ENCODE peak calls at places on chromosome 5, in seven cellular contexts. T, C, J, O, L, W and Q are unnamed samples.

GRCh38 chr5:77620404-77620803 is 18.1 kb downstream of the OTP start:
- DNase-seq in W (no peak), C (no peak), L (no peak), J (no peak), T (no peak), O (no peak), Q (no peak)

GRCh38 chr5:59128646-59129290 is 545.9 kb downstream of the RAB3C start:
- DNase-seq in T (peak; percentile 31), O (no peak), W (no peak), J (no peak), L (no peak), C (no peak), Q (no peak)

GRCh38 chr5:123543438-123543837 is 31.5 kb downstream of the CSNK1G3 start:
- DNase-seq in W (no peak), O (no peak), L (no peak), J (no peak), T (no peak), C (no peak), Q (no peak)

GRCh38 chr5:76546497-76547102 is 76.6 kb downstream of the F2RL2 start:
- DNase-seq in J (no peak), L (no peak), O (no peak), T (no peak), C (no peak), W (no peak), Q (no peak)

GRCh38 chr5:180603076-180603591 is 11.8 kb upstream of the SCGB3A1 start:
- DNase-seq in L (no peak), T (no peak), C (no peak), W (no peak), O (no peak), J (no peak), Q (no peak)

GRCh38 chr5:151772029-151772867 is 494 bp downstream of the G3BP1 start:
- DNase-seq in O (no peak), W (no peak), J (no peak), C (peak; percentile 28), T (peak; percentile 17), L (peak; percentile 78), Q (peak; percentile 84)

GRCh38 chr5:52822437-52822836 is 34.7 kb downstream of the ITGA1 start:
- DNase-seq in J (no peak), T (peak; percentile 45), C (no peak), W (no peak), O (no peak), L (no peak), Q (peak; percentile 81)

GRCh38 chr5:59769041-59769360 is 124.5 kb downstream of the PDE4D start:
- DNase-seq in W (no peak), T (no peak), L (no peak), J (no peak), O (no peak), C (no peak), Q (no peak)

GRCh38 chr5:15993934-15994333 is 185.7 kb downstream of the MARCHF11 start:
- DNase-seq in C (no peak), T (peak; percentile 21), W (no peak), O (no peak), J (no peak), L (no peak), Q (no peak)

GRCh38 chr5:88394531-88395185 is 126.0 kb upstream of the TMEM161B start:
- DNase-seq in L (no peak), C (no peak), W (no peak), O (no peak), J (no peak), T (no peak), Q (no peak)

GRCh38 chr5:168833936-168834335 is 254.8 kb upstream of the PANK3 start:
- DNase-seq in O (no peak), T (no peak), W (no peak), L (no peak), J (no peak), C (no peak), Q (no peak)

GRCh38 chr5:8247074-8247473 is 378.1 kb downstream of the MTRR start:
- DNase-seq in O (no peak), T (no peak), J (no peak), W (no peak), L (no peak), C (no peak), Q (no peak)

GRCh38 chr5:17370651-17371050 is 127.4 kb upstream of the TAF11L2 start:
- DNase-seq in T (no peak), L (no peak), C (no peak), W (no peak), O (no peak), J (no peak), Q (no peak)

GRCh38 chr5:35131723-35132122 is 84.0 kb upstream of the AGXT2 start:
- DNase-seq in T (no peak), L (no peak), W (no peak), O (no peak), J (no peak), C (no peak), Q (no peak)

GRCh38 chr5:100706796-100707195 is 171.6 kb downstream of the FAM174A start:
- DNase-seq in C (no peak), T (peak; percentile 56), W (no peak), O (no peak), J (no peak), L (no peak), Q (no peak)